ENCODE peak calls at places on chromosomes 13 and 19, in eight cellular contexts. R is A549, C is coronary artery, Q is GM12864, X is astrocyte of the spinal cord, H is left lung, F is choroid plexus epithelial cell, S is fibroblast of lung. U is an unnamed sample.

GRCh38 chr13:113421673-113422270 is 31.5 kb downstream of the ADPRHL1 start:
- DNase-seq in R (no peak), C (no peak), Q (no peak), X (peak), H (no peak), F (peak), S (peak), U (peak)

GRCh38 chr13:59437902-59438301 is 725.8 kb downstream of the DIAPH3 start:
- DNase-seq in R (no peak), C (no peak), Q (no peak), X (no peak), H (no peak), F (no peak), S (no peak), U (no peak)

GRCh38 chr13:96198038-96198437 is 108.1 kb downstream of the HS6ST3 start:
- DNase-seq in R (no peak), C (no peak), Q (no peak), X (no peak), H (no peak), F (no peak), S (no peak), U (no peak)

GRCh38 chr13:50052478-50052877 is 37.2 kb downstream of the KCNRG start:
- DNase-seq in R (no peak), C (no peak), Q (no peak), X (no peak), H (no peak), F (no peak), S (no peak), U (no peak)

GRCh38 chr13:90883592-90883991 is 463.9 kb upstream of the MIR17HG start:
- DNase-seq in R (no peak), C (no peak), Q (no peak), X (no peak), H (no peak), F (no peak), S (no peak), U (no peak)

GRCh38 chr19:15108845-15109767 is 1.9 kb downstream of the SYDE1 start:
- DNase-seq in R (no peak), C (no peak), Q (no peak), X (no peak), H (no peak), F (no peak), S (no peak), U (no peak)

GRCh38 chr13:98563071-98563470 is 13.8 kb downstream of the STK24 start:
- DNase-seq in R (no peak), C (no peak), Q (no peak), X (no peak), H (no peak), F (peak), S (no peak), U (no peak)

GRCh38 chr19:16325671-16326400 is 1.2 kb downstream of the KLF2 start:
- DNase-seq in R (peak), C (peak), Q (no peak), X (no peak), H (peak), F (peak), S (peak), U (no peak)

GRCh38 chr13:31274345-31274870 is 74.6 kb downstream of the B3GLCT start:
- DNase-seq in R (no peak), C (no peak), Q (no peak), X (peak), H (no peak), F (peak), S (peak), U (no peak)

GRCh38 chr19:2302319-2303208 is 5.4 kb downstream of the LINGO3 start:
- DNase-seq in R (no peak), C (no peak), Q (no peak), X (peak), H (peak), F (peak), S (peak), U (peak)
- H3K4me3 ChIP-seq in R (no peak), C (peak), Q (no peak), X (no peak), H (no peak), F (no peak), S (no peak), U (no peak)

GRCh38 chr19:40392894-40393517 is 3.0 kb upstream of the HIPK4 start:
- DNase-seq in R (peak), C (no peak), Q (no peak), X (no peak), H (no peak), F (peak), S (no peak), U (no peak)
- TF ChIP-seq CTCF in R (peak), C (no peak), Q (peak), X (peak), H (peak), F (peak), S (no peak), U (peak)

DNA sequence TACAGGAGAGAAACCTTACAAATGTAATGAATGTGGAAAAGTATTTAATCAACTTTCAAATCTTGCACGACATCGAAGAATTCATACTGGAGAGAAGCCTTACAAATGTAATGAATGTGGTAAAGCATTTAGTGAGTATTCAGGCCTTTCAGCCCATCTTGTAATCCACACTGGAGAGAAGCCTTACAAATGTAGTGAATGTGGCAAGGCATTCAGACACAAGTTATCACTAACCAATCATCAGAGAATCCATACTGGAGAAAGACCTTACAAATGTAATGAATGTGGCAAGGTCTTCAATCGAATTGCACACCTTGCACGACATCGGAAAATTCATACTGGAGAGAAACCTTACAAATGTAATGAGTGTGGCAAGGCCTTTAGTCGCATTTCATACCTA is 13.6 kb upstream of the ZNF610 start:
- DNase-seq in R (no peak), C (no peak), Q (no peak), X (no peak), H (no peak), F (no peak), S (no peak), U (no peak)
- H3K4me3 ChIP-seq in R (peak), C (peak), Q (no peak), X (no peak), H (no peak), F (no peak), S (no peak), U (no peak)

DNA sequence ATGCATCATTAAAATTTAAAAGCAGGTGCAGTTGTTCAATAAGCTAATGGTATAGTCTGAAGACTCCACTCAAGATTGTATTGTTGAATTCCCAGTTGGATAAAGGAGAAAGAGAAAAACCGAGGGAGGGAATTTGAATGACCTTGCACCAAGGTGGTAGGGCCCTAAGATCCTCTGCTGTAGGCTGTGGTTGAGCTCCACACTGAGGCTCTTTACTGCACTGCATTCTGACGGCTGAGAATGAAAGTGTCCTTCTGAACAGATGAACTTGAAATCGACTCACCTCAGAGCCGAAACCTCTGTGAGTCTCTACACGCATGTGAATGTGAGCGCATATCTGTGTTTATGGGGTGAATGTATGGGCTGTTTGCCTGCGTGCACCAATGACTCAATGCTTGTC is 388.9 kb upstream of the DACH1 start:
- DNase-seq in R (peak), C (no peak), Q (no peak), X (peak), H (no peak), F (peak), S (peak), U (peak)
- TF ChIP-seq CTCF in R (no peak), C (no peak), Q (peak), X (peak), H (no peak), F (peak), S (peak), U (peak)

DNA sequence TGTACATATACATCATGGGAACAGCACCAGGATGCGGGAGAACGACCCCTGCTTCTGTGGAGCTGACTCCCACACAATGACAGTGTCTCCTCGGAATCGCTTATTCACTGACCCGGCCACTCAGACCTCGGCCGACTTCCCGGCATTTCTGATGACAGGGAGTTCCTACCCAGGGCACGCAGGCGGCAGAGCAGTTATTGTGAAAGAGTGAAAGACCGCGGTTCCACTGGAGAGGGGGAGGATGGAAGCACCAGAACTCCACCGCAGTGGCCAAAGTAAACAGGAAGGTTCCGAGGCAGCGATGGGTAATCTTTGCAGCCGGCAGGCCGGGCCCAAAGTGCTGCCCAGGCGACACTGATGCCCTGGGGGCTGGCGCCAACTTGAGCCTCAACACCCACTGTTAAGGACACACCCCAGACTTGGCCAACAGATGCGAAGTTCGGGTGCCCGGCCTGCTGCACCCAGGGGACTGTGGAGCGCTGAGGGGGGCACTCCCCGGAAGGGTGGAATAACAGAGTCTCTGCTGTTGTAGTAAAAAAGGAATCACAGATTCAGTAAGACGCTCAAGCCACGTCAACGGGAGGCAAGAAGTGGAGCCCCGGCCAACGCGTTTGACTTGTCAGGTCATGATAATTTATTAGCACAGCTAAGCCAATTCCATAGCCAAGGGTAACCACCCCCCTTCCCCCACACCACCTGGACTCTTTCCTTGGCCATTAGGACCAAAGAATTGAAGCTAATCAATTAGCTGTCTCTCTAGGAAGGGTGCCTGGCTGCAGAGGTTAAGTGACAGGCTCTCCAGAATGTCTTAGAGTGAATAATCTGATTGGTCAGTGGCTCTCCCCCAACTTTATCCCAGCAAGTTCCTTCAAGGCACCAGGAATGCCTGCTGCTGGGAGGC is 5.8 kb downstream of the MLLT1 start:
- DNase-seq in R (no peak), C (peak), Q (no peak), X (peak), H (peak), F (peak), S (peak), U (peak)
- H3K4me3 ChIP-seq in R (no peak), C (peak), Q (no peak), X (peak), H (peak), F (peak), S (peak), U (peak)

GRCh38 chr19:2317300-2317699 is 9.3 kb upstream of the LINGO3 start:
- DNase-seq in R (no peak), C (no peak), Q (no peak), X (no peak), H (no peak), F (no peak), S (no peak), U (no peak)
- TF ChIP-seq CTCF in R (no peak), C (no peak), Q (no peak), X (no peak), H (no peak), F (no peak), S (no peak), U (no peak)

GRCh38 chr13:109271991-109272454 is 514.4 kb downstream of the IRS2 start:
- DNase-seq in R (peak), C (no peak), Q (no peak), X (peak), H (no peak), F (peak), S (peak), U (peak)

GRCh38 chr13:109271555-109271954 is 514.8 kb downstream of the IRS2 start:
- DNase-seq in R (no peak), C (no peak), Q (no peak), X (no peak), H (no peak), F (no peak), S (no peak), U (no peak)

GRCh38 chr13:109274188-109274821 is 512.1 kb downstream of the IRS2 start:
- DNase-seq in R (peak), C (no peak), Q (no peak), X (peak), H (no peak), F (peak), S (peak), U (peak)

GRCh38 chr13:109272595-109273325 is 513.6 kb downstream of the IRS2 start:
- DNase-seq in R (peak), C (no peak), Q (no peak), X (peak), H (no peak), F (peak), S (peak), U (no peak)

GRCh38 chr13:109273326-109273751 is 513.0 kb downstream of the IRS2 start:
- DNase-seq in R (peak), C (no peak), Q (no peak), X (peak), H (no peak), F (peak), S (peak), U (peak)
- H3K4me3 ChIP-seq in R (peak), C (no peak), Q (no peak), X (peak), H (no peak), F (peak), S (no peak), U (peak)